ENCODE peak calls at places on chromosomes 11 and 22, in nine cellular contexts. W, X, V, E, R, I, S, C and J are unnamed samples.

GRCh38 chr11:13042873-13043338 is 33.8 kb downstream of the RASSF10 start:
- DNase-seq in X (no peak), R (no peak), S (no peak), W (no peak), I (no peak), E (no peak), C (no peak), V (no peak), J (no peak)

GRCh38 chr11:46949297-46949696 is 12.7 kb downstream of the CSTPP1 start:
- DNase-seq in W (no peak), S (no peak), X (no peak), I (no peak), C (no peak), E (no peak), V (no peak), R (no peak), J (no peak)

GRCh38 chr11:11782532-11783110 is 59.2 kb upstream of the USP47 start:
- DNase-seq in W (no peak), V (no peak), E (no peak), I (no peak), R (peak), S (no peak), X (no peak), C (no peak), J (no peak)

GRCh38 chr22:26143801-26144325 is 25.4 kb upstream of the SEZ6L start:
- DNase-seq in S (no peak), W (no peak), V (no peak), I (no peak), E (no peak), R (no peak), C (no peak), X (no peak), J (no peak)

GRCh38 chr22:22507743-22508273 is 734 bp downstream of the ZNF280B start:
- DNase-seq in R (no peak), I (no peak), C (peak), X (no peak), S (no peak), V (no peak), W (no peak), E (peak), J (peak)

GRCh38 chr11:18677560-18677959 is 21.0 kb upstream of the TMEM86A start:
- DNase-seq in C (no peak), V (no peak), I (no peak), S (peak), R (no peak), X (no peak), E (no peak), W (no peak), J (no peak)

GRCh38 chr11:17559341-17560087 is 12.5 kb downstream of the OTOG start:
- DNase-seq in V (no peak), S (no peak), X (no peak), I (no peak), E (no peak), C (no peak), W (no peak), R (no peak), J (no peak)

GRCh38 chr11:115759622-115760527 is 255.7 kb upstream of the CADM1 start:
- DNase-seq in W (peak), E (peak), R (no peak), S (no peak), I (peak), X (no peak), V (no peak), C (peak), J (no peak)

GRCh38 chr11:69981119-69981770 is 96.9 kb upstream of the ANO1 start:
- DNase-seq in E (no peak), S (no peak), W (no peak), I (no peak), X (no peak), C (no peak), R (no peak), V (no peak), J (no peak)

GRCh38 chr22:10741210-10741609 is 4786.8 kb upstream of the OR11H1 start:
- DNase-seq in V (no peak), X (no peak), C (no peak), R (no peak), S (no peak), E (no peak), I (no peak), W (no peak), J (no peak)

GRCh38 chr22:42277988-42278776 is 7.7 kb upstream of the TCF20 start:
- DNase-seq in V (no peak), R (no peak), E (no peak), X (no peak), W (no peak), S (no peak), C (peak), I (peak), J (peak)

GRCh38 chr11:133945087-133945974 is 11.4 kb downstream of the IGSF9B start:
- DNase-seq in C (peak), X (peak), E (no peak), W (peak), I (peak), S (peak), R (no peak), V (peak), J (no peak)

GRCh38 chr11:65311197-65311631 is 3.5 kb upstream of the CDC42EP2 start:
- DNase-seq in C (peak), E (peak), W (no peak), I (peak), S (peak), X (no peak), V (no peak), R (no peak), J (no peak)

GRCh38 chr11:8247312-8247711 is 16.4 kb downstream of the LMO1 start:
- DNase-seq in C (no peak), W (no peak), R (peak), I (peak), S (peak), V (no peak), X (no peak), E (no peak), J (no peak)

GRCh38 chr11:66491315-66491935 is 11.2 kb downstream of the DPP3 start:
- DNase-seq in E (no peak), X (no peak), V (no peak), W (no peak), S (no peak), C (no peak), R (no peak), I (no peak), J (no peak)

GRCh38 chr11:114163231-114163631 is 103.7 kb downstream of the ZBTB16 start:
- DNase-seq in R (no peak), V (peak), E (no peak), W (peak), I (peak), X (peak), S (peak), C (peak), J (peak)

GRCh38 chr22:35547993-35548761 is 7.5 kb downstream of the RASD2 start:
- DNase-seq in X (no peak), C (peak), V (no peak), E (no peak), W (no peak), I (no peak), R (no peak), S (no peak), J (no peak)

GRCh38 chr11:11916981-11917399 is 75.2 kb downstream of the USP47 start:
- DNase-seq in I (peak), W (peak), E (peak), C (peak), S (peak), X (peak), R (no peak), V (peak), J (peak)

GRCh38 chr22:43777204-43777671 is 34.9 kb downstream of the EFCAB6 start:
- DNase-seq in E (peak), R (no peak), V (peak), C (peak), X (peak), I (peak), S (peak), W (no peak), J (peak)

GRCh38 chr11:60762851-60763691 is 6.4 kb downstream of the MS4A15 start:
- DNase-seq in C (no peak), V (no peak), W (no peak), X (no peak), I (no peak), R (no peak), E (no peak), S (peak), J (no peak)

GRCh38 chr11:72777755-72778278 is 16.0 kb downstream of the STARD10 start:
- DNase-seq in E (no peak), I (no peak), R (peak), C (no peak), S (no peak), X (no peak), V (no peak), W (peak), J (no peak)

GRCh38 chr11:61384271-61385242 is 7.8 kb upstream of the TMEM216 start:
- DNase-seq in V (peak), R (no peak), E (no peak), S (peak), X (peak), C (peak), W (peak), I (peak), J (peak)

GRCh38 chr22:35677460-35678187 is 29.4 kb downstream of the APOL6 start:
- DNase-seq in W (no peak), I (no peak), E (no peak), X (no peak), S (no peak), R (no peak), V (no peak), C (no peak), J (no peak)

GRCh38 chr22:35552186-35552842 is 11.7 kb downstream of the RASD2 start:
- DNase-seq in C (peak), R (peak), X (no peak), I (peak), V (no peak), W (no peak), E (peak), S (peak), J (no peak)

GRCh38 chr22:24801906-24802504 is 4.0 kb upstream of the SGSM1 start:
- DNase-seq in X (no peak), W (no peak), R (no peak), S (no peak), I (no peak), C (no peak), E (no peak), V (no peak), J (no peak)

GRCh38 chr22:44623771-44624510 is 78.1 kb upstream of the PRR5 start:
- DNase-seq in W (no peak), X (peak), S (peak), I (peak), V (peak), R (no peak), E (no peak), C (peak), J (no peak)

GRCh38 chr11:86314636-86315035 is 12.6 kb downstream of the HIKESHI start:
- DNase-seq in C (no peak), R (no peak), X (no peak), V (no peak), S (no peak), W (no peak), E (no peak), I (no peak), J (no peak)

GRCh38 chr11:16989554-16989953 is 24.7 kb downstream of the PLEKHA7 start:
- DNase-seq in X (no peak), C (no peak), V (no peak), E (no peak), W (no peak), R (no peak), I (no peak), S (no peak), J (no peak)

GRCh38 chr22:17260291-17260690 is 41.1 kb upstream of the ADA2 start:
- DNase-seq in V (no peak), X (no peak), S (no peak), E (no peak), R (no peak), W (no peak), I (no peak), C (no peak), J (no peak)

GRCh38 chr11:396511-396947 is 2.5 kb downstream of the PKP3 start:
- DNase-seq in X (peak), V (no peak), I (peak), E (no peak), R (peak), C (peak), W (no peak), S (no peak), J (peak)

GRCh38 chr11:107357877-107358276 is 99.7 kb downstream of the CWF19L2 start:
- DNase-seq in W (no peak), C (no peak), I (no peak), E (no peak), R (no peak), S (no peak), X (no peak), V (no peak), J (no peak)

GRCh38 chr11:16739326-16739875 is 954 bp downstream of the C11orf58 start:
- DNase-seq in I (peak), S (peak), E (peak), W (no peak), V (peak), X (peak), R (no peak), C (peak), J (peak)

GRCh38 chr22:36565152-36565507 is 36.2 kb upstream of the EIF3D start:
- DNase-seq in X (no peak), C (no peak), I (no peak), S (no peak), W (no peak), V (no peak), E (no peak), R (no peak), J (no peak)

GRCh38 chr22:25942126-25942988 is 200.4 kb downstream of the MYO18B start:
- DNase-seq in E (no peak), X (no peak), V (no peak), C (no peak), W (no peak), R (no peak), I (no peak), S (no peak), J (no peak)

GRCh38 chr11:471468-472145 is 21.5 kb downstream of the PTDSS2 start:
- DNase-seq in C (no peak), E (no peak), X (no peak), I (no peak), V (no peak), W (no peak), S (no peak), R (no peak), J (no peak)

GRCh38 chr22:37769056-37769455 is 38.7 kb upstream of the GCAT start:
- DNase-seq in W (no peak), R (no peak), V (no peak), S (no peak), C (no peak), E (no peak), I (no peak), X (no peak), J (no peak)

GRCh38 chr22:37765498-37765897 is 42.2 kb upstream of the GCAT start:
- DNase-seq in I (no peak), S (no peak), C (no peak), R (no peak), W (no peak), V (no peak), E (no peak), X (no peak), J (no peak)

GRCh38 chr22:37771081-37771480 is 36.7 kb upstream of the GCAT start:
- DNase-seq in I (no peak), C (no peak), X (no peak), R (no peak), W (no peak), E (no peak), V (no peak), S (no peak), J (no peak)

GRCh38 chr22:37765953-37766566 is 41.7 kb upstream of the GCAT start:
- DNase-seq in C (no peak), V (no peak), W (no peak), I (no peak), S (no peak), X (no peak), E (no peak), R (no peak), J (no peak)

GRCh38 chr22:37768273-37768672 is 39.5 kb upstream of the GCAT start:
- DNase-seq in E (no peak), V (no peak), X (no peak), R (no peak), W (no peak), S (no peak), C (no peak), I (no peak), J (no peak)
- H3K4me3 ChIP-seq in E (no peak), V (no peak), X (no peak), R (no peak), W (no peak), S (no peak), C (no peak), I (no peak), J (no peak)

GRCh38 chr11:43689167-43689566 is 8.6 kb downstream of the HSD17B12 start:
- DNase-seq in V (no peak), I (no peak), R (no peak), C (no peak), S (no peak), W (no peak), X (no peak), E (no peak), J (no peak)

GRCh38 chr11:43685483-43685882 is 4.9 kb downstream of the HSD17B12 start:
- DNase-seq in X (no peak), I (peak), E (no peak), R (no peak), V (no peak), S (peak), W (no peak), C (no peak), J (peak)

GRCh38 chr11:43690929-43691328 is 10.4 kb downstream of the HSD17B12 start:
- DNase-seq in I (no peak), S (no peak), V (no peak), X (no peak), C (no peak), E (no peak), R (no peak), W (no peak), J (no peak)

GRCh38 chr11:43686207-43686606 is 5.7 kb downstream of the HSD17B12 start:
- DNase-seq in W (no peak), E (no peak), C (peak), S (no peak), X (no peak), R (no peak), I (peak), V (no peak), J (no peak)

DNA sequence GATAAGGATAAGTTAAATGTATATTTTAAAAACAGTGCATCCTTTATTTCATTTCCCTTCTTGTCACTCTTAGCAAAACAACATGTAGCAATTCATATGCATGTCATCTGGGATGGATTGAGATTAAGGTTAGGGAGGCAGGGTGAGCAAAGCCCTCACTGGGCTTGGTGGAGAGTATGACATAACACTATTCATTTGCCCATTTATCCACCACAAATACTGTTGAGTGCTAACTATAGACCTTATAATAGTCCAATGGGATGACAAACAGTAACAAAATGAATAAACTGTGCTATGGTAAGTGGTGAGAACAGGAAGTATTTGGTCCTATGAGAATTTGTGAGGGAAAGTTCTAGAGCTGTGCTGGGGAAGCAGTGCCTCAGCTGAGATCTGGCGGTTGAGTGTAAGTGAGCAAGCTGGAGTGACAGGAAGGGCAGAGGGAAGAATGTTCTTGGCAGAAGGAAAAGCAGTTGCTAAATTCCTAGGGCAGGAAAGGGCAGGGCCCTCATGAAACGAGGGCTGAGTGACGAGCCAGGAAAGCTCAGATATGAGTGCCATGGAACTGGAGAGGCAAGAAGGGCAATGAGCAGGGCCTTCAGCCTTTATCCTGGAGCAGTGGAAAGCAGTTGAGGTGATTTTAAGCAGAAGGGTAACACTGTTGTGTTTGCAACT is 6.7 kb downstream of the HSD17B12 start:
- DNase-seq in C (peak), S (peak), W (peak), R (peak), V (peak), E (peak), I (peak), X (peak), J (peak)
- TF ChIP-seq CTCF in C (no peak), S (no peak), W (no peak), R (no peak), V (no peak), E (no peak), I (no peak), X (no peak), J (no peak)

GRCh38 chr22:50299724-50300619 is 7.5 kb downstream of the PLXNB2 start:
- DNase-seq in E (no peak), I (no peak), S (no peak), R (peak), C (no peak), V (no peak), X (no peak), W (no peak), J (no peak)
- H3K4me3 ChIP-seq in E (no peak), I (peak), S (no peak), R (peak), C (no peak), V (no peak), X (no peak), W (no peak), J (peak)

GRCh38 chr11:117219001-117219400 is 12.9 kb downstream of the PCSK7 start:
- DNase-seq in E (no peak), X (no peak), I (no peak), V (no peak), R (no peak), S (no peak), C (no peak), W (peak), J (no peak)
- TF ChIP-seq CTCF in E (no peak), X (no peak), I (no peak), V (no peak), R (no peak), S (no peak), C (no peak), W (no peak), J (no peak)

GRCh38 chr22:45686004-45686403 is 14.4 kb downstream of the ATXN10 start:
- DNase-seq in V (peak), X (no peak), E (no peak), R (no peak), W (no peak), I (no peak), C (no peak), S (no peak), J (peak)

GRCh38 chr22:45686842-45687241 is 15.2 kb downstream of the ATXN10 start:
- DNase-seq in X (no peak), R (no peak), S (no peak), V (no peak), W (no peak), E (no peak), C (peak), I (no peak), J (no peak)

GRCh38 chr22:45688606-45689080 is 17.0 kb downstream of the ATXN10 start:
- DNase-seq in I (peak), S (peak), X (peak), C (peak), V (peak), R (no peak), E (peak), W (no peak), J (peak)

GRCh38 chr22:45690008-45690407 is 18.4 kb downstream of the ATXN10 start:
- DNase-seq in I (no peak), C (no peak), W (no peak), X (no peak), V (no peak), S (no peak), E (no peak), R (no peak), J (no peak)

GRCh38 chr22:45689195-45689594 is 17.6 kb downstream of the ATXN10 start:
- DNase-seq in W (no peak), R (no peak), V (no peak), E (no peak), I (no peak), S (no peak), C (no peak), X (no peak), J (no peak)
- H3K4me3 ChIP-seq in W (no peak), R (no peak), V (no peak), E (no peak), I (no peak), S (no peak), C (no peak), X (no peak), J (no peak)

DNA sequence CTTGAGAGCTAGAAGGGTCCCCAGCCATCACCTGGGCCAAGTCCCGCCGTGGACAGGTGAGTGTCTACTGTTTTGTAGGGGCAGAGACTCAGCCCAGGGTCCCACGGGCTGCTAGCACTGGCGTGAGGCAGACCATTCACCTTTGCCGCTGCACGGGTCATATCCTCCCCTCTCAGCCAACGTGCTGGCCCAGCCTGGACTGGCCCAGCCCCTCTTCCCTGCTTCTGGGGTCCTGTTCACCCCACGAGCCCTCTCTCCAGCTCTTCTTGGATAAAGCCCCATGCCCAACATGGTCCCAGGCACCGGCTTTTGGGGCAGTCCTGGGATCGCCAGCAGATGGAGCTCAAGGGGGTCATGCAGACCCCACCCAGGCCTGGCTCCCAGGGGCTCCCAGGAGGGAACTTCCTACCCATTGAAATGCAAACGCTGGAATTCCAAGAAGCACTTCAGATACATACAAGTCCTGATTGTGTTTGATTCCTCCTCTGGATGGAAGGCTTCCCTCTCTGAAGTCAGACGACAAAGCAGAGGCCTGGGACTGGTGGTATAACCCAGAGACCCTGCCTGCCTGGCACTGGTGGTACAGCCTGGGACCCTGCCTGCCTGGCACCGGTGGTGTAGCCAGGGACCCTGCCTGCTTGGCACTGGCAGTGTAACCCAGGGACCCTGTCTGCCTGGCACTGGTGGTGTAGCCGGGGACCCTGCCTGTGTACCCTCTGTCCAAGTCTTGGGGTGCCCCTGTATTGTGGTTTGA is 8.9 kb upstream of the SEPTIN5 start:
- DNase-seq in I (no peak), V (no peak), S (no peak), R (no peak), E (no peak), W (no peak), X (no peak), C (no peak), J (no peak)
- TF ChIP-seq CTCF in I (peak), V (no peak), S (peak), R (no peak), E (no peak), W (no peak), X (peak), C (no peak), J (peak)